ENCODE peak calls at places on chromosomes 3 and 15, in six cellular contexts. C is trophoblast cell, D is neuronal stem cell, A is H1, F is mesenchymal stem cell, N is H9. I is an unnamed sample.

GRCh38 chr3:13689373-13690265 is 140.7 kb downstream of the FBLN2 start:
- DNase-seq in C (no peak), D (no peak), A (no peak), F (no peak), N (no peak), I (no peak)

GRCh38 chr3:14514323-14514720 is 25.8 kb downstream of the GRIP2 start:
- DNase-seq in C (no peak), D (no peak), A (no peak), F (no peak), N (peak; percentile 26), I (no peak)

GRCh38 chr3:64716110-64716509 is 28.3 kb upstream of the ADAMTS9 start:
- DNase-seq in C (no peak), D (no peak), A (no peak), F (no peak), N (no peak), I (peak; percentile 2)

GRCh38 chr15:92112180-92112579 is 258.7 kb downstream of the SLCO3A1 start:
- DNase-seq in C (no peak), D (no peak), A (no peak), F (no peak), N (no peak), I (peak; percentile 37)

GRCh38 chr15:42035362-42035761 is 14.5 kb upstream of the PLA2G4E start:
- DNase-seq in C (no peak), D (no peak), A (no peak), F (no peak), N (peak; percentile 52), I (peak; percentile 11)

GRCh38 chr3:97970929-97971460 is 1.2 kb downstream of the RIOX2 start:
- DNase-seq in C (no peak), D (no peak), A (no peak), F (no peak), N (no peak), I (no peak)

GRCh38 chr3:36484386-36484785 is 104.1 kb downstream of the STAC start:
- DNase-seq in C (no peak), D (no peak), A (no peak), F (no peak), N (no peak), I (no peak)

GRCh38 chr3:69725994-69726571 is 13.2 kb upstream of the MITF start:
- DNase-seq in C (no peak), D (no peak), A (no peak), F (no peak), N (no peak), I (no peak)

DNA sequence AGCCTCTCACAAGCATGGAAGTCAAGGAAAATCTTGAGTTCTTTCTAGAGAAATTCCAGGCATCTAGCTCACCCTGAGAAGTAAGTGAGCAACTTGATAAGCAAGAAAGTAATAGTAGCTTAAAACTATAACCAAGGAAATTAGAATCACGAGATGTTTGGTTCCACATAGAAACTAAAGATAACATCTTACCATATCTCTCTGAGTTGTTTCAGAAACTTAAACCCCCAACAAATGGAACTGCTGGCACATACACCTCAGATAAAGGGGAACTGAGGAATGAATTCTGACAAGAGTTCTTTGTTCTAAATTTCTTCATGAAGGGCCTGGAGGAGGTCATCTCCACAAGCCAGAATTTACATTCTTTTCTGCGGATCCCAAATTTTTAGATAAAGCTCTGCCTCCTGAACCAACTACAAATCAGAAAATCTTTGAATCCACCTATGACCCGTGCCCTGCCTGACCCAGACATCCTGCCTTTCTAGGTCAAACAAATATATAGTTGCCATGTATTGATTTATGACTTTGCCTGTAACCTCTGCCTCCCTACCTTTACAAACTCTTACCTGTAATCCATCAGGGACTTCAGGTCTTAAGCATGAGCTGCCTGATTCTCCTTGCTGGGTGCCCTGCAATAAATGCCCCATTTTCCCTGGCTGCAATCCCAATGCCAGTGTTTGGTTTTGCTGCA is 26.4 kb upstream of the ABHD17C start:
- DNase-seq in C (no peak), D (no peak), A (no peak), F (no peak), N (no peak), I (no peak)
- H4K91ac ChIP-seq in C (no peak overlapping the region), D (no peak overlapping the region), A (no peak overlapping the region), F (no peak overlapping the region), N (no peak overlapping the region), I (no peak overlapping the region)

GRCh38 chr15:95302809-95303208 is 1027.7 kb upstream of the NR2F2 start:
- DNase-seq in C (no peak), D (no peak), A (no peak), F (no peak), N (no peak), I (no peak)

GRCh38 chr15:95304116-95304873 is 1026.2 kb upstream of the NR2F2 start:
- DNase-seq in C (no peak), D (no peak), A (no peak), F (peak; percentile 90), N (no peak), I (peak; percentile 92)

GRCh38 chr15:95302206-95302605 is 1028.3 kb upstream of the NR2F2 start:
- DNase-seq in C (peak; percentile 48), D (no peak), A (no peak), F (peak; percentile 59), N (no peak), I (no peak)

GRCh38 chr15:95304874-95305271 is 1025.6 kb upstream of the NR2F2 start:
- DNase-seq in C (no peak), D (no peak), A (no peak), F (no peak), N (no peak), I (no peak)

GRCh38 chr15:95303659-95304058 is 1026.8 kb upstream of the NR2F2 start:
- DNase-seq in C (no peak), D (no peak), A (no peak), F (no peak), N (no peak), I (no peak)
- H4K91ac ChIP-seq in C (no peak overlapping the region), D (no peak overlapping the region), A (no peak overlapping the region), F (no peak overlapping the region), N (no peak overlapping the region), I (peak overlapping the region; percentile 33)

GRCh38 chr3:8573342-8573926 is 71.2 kb downstream of the SSUH2 start:
- DNase-seq in C (no peak), D (no peak), A (no peak), F (no peak), N (no peak), I (peak; percentile 43)

GRCh38 chr3:8574040-8574669 is 70.4 kb downstream of the SSUH2 start:
- DNase-seq in C (no peak), D (no peak), A (no peak), F (no peak), N (no peak), I (no peak)

GRCh38 chr3:8567784-8568575 is 66.4 kb downstream of the LMCD1 start:
- DNase-seq in C (no peak), D (no peak), A (no peak), F (no peak), N (no peak), I (no peak)

GRCh38 chr3:8574670-8575322 is 69.8 kb downstream of the SSUH2 start:
- DNase-seq in C (no peak), D (no peak), A (no peak), F (no peak), N (no peak), I (no peak)

GRCh38 chr3:8571256-8571655 is 69.6 kb downstream of the LMCD1 start:
- DNase-seq in C (no peak), D (no peak), A (no peak), F (no peak), N (no peak), I (no peak)
- H4K91ac ChIP-seq in C (no peak overlapping the region), D (no peak overlapping the region), A (no peak overlapping the region), F (no peak overlapping the region), N (no peak overlapping the region), I (no peak overlapping the region)

DNA sequence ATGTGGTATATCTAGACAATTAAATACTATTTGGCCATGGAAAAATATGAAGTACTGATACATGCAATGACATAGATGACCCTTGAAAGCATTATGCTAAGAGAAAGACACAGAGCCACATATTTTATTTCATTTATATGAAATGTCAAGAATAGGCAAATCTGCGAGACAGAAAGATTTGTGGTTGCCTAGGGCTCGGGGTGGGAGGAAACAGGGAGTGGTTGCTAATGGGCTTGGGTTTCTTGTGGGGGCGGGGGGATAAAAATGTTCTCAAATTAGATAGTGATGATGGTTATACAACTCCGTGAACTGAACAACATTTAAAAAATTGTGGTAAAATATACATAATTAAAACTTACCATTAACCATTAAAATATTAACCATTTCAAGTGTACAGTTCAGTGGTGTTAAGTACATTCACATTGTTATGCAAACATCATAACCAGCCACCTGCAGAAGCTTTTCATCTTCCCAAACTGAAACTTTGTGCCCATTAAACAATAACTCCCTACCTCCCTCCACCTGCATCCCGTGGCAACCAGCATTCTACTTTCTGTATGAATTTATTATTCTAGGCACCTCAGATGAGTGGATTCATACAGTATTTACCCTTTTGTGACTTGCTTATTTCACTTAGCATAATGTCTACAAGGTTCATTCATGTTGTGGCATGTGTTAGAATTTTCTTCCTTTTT is 24.3 kb upstream of the ANP32A start:
- DNase-seq in C (no peak), D (no peak), A (no peak), F (no peak), N (no peak), I (no peak)
- H4K91ac ChIP-seq in C (no peak overlapping the region), D (no peak overlapping the region), A (no peak overlapping the region), F (no peak overlapping the region), N (no peak overlapping the region), I (no peak overlapping the region)

DNA sequence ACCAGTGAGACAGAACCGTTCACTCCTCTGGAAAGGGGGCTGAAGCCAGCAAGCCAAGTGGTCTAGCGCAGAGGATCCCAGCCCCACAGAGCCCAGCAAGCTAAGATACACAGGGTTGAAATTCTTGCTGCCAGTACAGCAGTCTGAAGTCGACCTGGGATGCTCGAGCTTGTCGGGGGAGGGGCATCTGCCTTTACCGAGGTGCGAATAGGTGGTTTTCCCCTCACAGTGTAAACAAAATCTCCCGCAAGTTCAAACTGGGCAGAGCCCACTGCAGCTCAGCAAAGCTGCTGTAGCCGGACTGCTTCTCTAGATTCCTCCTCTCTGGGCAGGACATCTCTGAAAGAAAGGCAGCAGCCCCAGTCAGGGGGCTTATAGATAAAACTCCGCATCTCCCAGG is 11.4 kb downstream of the CEP97 start:
- DNase-seq in C (no peak), D (no peak), A (no peak), F (no peak), N (no peak), I (no peak)
- H4K91ac ChIP-seq in C (no peak overlapping the region), D (no peak overlapping the region), A (no peak overlapping the region), F (no peak overlapping the region), N (no peak overlapping the region), I (no peak overlapping the region)

GRCh38 chr3:87710511-87710910 is 348.3 kb downstream of the CGGBP1 start:
- DNase-seq in C (no peak), D (no peak), A (no peak), F (no peak), N (no peak), I (no peak)
- H4K91ac ChIP-seq in C (no peak overlapping the region), D (no peak overlapping the region), A (no peak overlapping the region), F (no peak overlapping the region), N (no peak overlapping the region), I (no peak overlapping the region)

I was measured in IMR-90.